ENCODE peak calls at places on chromosomes 13 and 19, in six cellular contexts. One of them, this sample, is unnamed.

GRCh38 chr13:111652676-111653075 is 332.2 kb downstream of the TEX29 start:
- DNase-seq in ovary: no peak
- DNase-seq in GM23338: no peak
- DNase-seq in effector memory CD4-positive, alpha-beta T cell: no peak
- DNase-seq in PC-9: no peak
- DNase-seq in fibroblast of lung: no peak
- DNase-seq in this sample: no peak

GRCh38 chr19:14731200-14731599 is 41.4 kb downstream of the ZNF333 start:
- DNase-seq in fibroblast of lung: no peak
- DNase-seq in ovary: no peak
- DNase-seq in effector memory CD4-positive, alpha-beta T cell: no peak
- DNase-seq in PC-9: peak; percentile 3
- DNase-seq in GM23338: peak; percentile 20
- DNase-seq in this sample: no peak

GRCh38 chr19:47339196-47339880 is 7.4 kb downstream of the C5AR2 start:
- DNase-seq in ovary: no peak
- DNase-seq in effector memory CD4-positive, alpha-beta T cell: no peak
- DNase-seq in GM23338: no peak
- DNase-seq in fibroblast of lung: no peak
- DNase-seq in PC-9: no peak
- DNase-seq in this sample: no peak

GRCh38 chr19:35555301-35556005 is 8.0 kb downstream of the ATP4A start:
- DNase-seq in GM23338: peak; percentile 84
- DNase-seq in fibroblast of lung: peak; percentile 24
- DNase-seq in effector memory CD4-positive, alpha-beta T cell: no peak
- DNase-seq in PC-9: peak; percentile 48
- DNase-seq in ovary: no peak
- DNase-seq in this sample: no peak

GRCh38 chr19:35775298-35776101 is at the start of gene ARHGAP33:
- DNase-seq in fibroblast of lung: peak; percentile 93
- DNase-seq in GM23338: peak; percentile 100
- DNase-seq in effector memory CD4-positive, alpha-beta T cell: peak; percentile 97
- DNase-seq in PC-9: peak; percentile 98
- DNase-seq in ovary: peak; percentile 100
- DNase-seq in this sample: peak; percentile 98

GRCh38 chr13:47903836-47904235 is 97.2 kb downstream of the SUCLA2 start:
- DNase-seq in GM23338: no peak
- DNase-seq in fibroblast of lung: peak; percentile 84
- DNase-seq in ovary: no peak
- DNase-seq in effector memory CD4-positive, alpha-beta T cell: no peak
- DNase-seq in PC-9: no peak
- DNase-seq in this sample: no peak

GRCh38 chr13:111385182-111385857 is 64.9 kb downstream of the TEX29 start:
- DNase-seq in ovary: no peak
- DNase-seq in PC-9: no peak
- DNase-seq in effector memory CD4-positive, alpha-beta T cell: no peak
- DNase-seq in GM23338: no peak
- DNase-seq in fibroblast of lung: no peak
- DNase-seq in this sample: no peak

GRCh38 chr13:42116225-42116624 is 67.8 kb downstream of the DGKH start:
- DNase-seq in effector memory CD4-positive, alpha-beta T cell: no peak
- DNase-seq in GM23338: no peak
- DNase-seq in fibroblast of lung: no peak
- DNase-seq in PC-9: no peak
- DNase-seq in ovary: no peak
- DNase-seq in this sample: no peak

GRCh38 chr19:38013913-38014575 is 107.0 kb downstream of the SIPA1L3 start:
- DNase-seq in fibroblast of lung: no peak
- DNase-seq in ovary: no peak
- DNase-seq in GM23338: no peak
- DNase-seq in effector memory CD4-positive, alpha-beta T cell: no peak
- DNase-seq in PC-9: no peak
- DNase-seq in this sample: no peak

DNA sequence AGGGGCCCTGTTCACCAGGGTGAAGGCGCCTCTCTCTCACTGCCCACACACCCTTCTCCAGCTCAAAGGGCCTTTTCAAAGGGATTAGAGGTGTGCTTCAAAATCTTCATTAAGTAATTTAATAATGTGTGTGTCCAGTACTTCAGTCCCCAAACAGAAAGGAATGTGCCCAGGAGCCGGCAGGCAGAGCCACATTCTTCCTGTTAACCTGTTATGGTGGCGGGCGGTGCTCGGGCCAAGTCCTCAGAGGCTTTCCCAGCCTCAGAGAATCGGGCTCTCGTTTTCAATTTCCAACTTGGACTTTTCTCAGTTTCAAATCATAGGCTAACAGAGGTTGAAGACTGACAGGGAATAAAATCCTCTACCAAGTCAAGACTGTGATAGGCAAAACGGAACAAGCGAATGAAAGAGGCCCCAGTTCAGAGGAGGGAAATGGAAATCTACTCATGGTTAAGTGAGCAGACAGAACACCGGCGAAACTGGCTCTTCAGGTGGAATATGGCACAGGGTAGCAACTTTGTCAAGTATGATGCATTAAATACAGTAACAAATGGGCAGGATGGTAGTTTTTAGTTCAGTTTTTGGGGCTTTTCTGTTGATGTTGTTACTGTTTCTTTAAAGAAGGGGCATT is 68.6 kb downstream of the FOXO1 start:
- DNase-seq in effector memory CD4-positive, alpha-beta T cell: no peak
- DNase-seq in ovary: no peak
- DNase-seq in GM23338: peak; percentile 43
- DNase-seq in PC-9: peak; percentile 57
- DNase-seq in fibroblast of lung: no peak
- DNase-seq in this sample: no peak
- H3K4me3 ChIP-seq in effector memory CD4-positive, alpha-beta T cell: peak overlapping the region; percentile 5
- H3K4me3 ChIP-seq in ovary: no peak overlapping the region
- H3K4me3 ChIP-seq in GM23338: no peak overlapping the region
- H3K4me3 ChIP-seq in PC-9: no peak overlapping the region
- H3K4me3 ChIP-seq in fibroblast of lung: no peak overlapping the region
- H3K4me3 ChIP-seq in this sample: peak overlapping the region; percentile 42

DNA sequence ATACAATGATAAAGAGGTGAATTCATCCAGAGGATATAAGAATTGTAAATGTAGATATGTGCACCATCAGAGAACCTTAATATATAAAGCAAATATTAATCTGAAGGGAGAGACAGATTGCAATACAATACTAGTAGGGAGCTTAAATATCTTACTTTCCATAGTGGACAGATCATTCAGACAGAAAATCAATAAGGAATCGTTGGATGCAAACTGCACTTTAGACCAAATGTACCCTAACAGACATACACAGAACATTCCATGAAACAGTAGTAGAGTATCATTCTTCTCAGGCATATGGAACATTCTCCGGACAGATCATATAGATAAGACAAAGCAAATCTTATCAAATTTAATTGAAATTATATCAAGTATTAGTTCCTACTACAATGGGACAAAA is 35.0 kb upstream of the ZNF766 start:
- DNase-seq in fibroblast of lung: no peak
- DNase-seq in GM23338: no peak
- DNase-seq in ovary: no peak
- DNase-seq in effector memory CD4-positive, alpha-beta T cell: no peak
- DNase-seq in PC-9: no peak
- DNase-seq in this sample: no peak
- H3K4me3 ChIP-seq in fibroblast of lung: no peak overlapping the region
- H3K4me3 ChIP-seq in GM23338: no peak overlapping the region
- H3K4me3 ChIP-seq in ovary: no peak overlapping the region
- H3K4me3 ChIP-seq in effector memory CD4-positive, alpha-beta T cell: no peak overlapping the region
- H3K4me3 ChIP-seq in PC-9: no peak overlapping the region
- H3K4me3 ChIP-seq in this sample: no peak overlapping the region

DNA sequence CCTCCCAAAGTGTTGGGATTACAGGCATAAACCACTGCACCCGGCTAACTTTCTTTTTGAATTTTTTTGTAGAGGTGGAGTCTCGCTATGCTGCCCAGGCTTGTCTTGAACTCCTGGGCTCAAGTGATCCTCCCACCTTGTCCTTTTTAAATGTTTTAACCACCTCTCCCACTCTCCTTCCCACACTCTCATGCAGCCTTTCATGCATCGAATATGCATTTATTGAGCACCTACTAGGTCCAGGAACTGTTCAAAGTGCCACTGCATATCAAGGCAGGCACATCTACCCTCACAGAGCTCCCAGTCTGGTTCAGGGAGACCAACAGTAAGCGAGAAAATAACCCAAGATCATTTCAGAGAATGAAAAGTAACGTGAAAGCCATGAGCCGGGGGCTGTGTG is 1.2 kb downstream of the TICAM1 start:
- DNase-seq in PC-9: no peak
- DNase-seq in GM23338: no peak
- DNase-seq in effector memory CD4-positive, alpha-beta T cell: no peak
- DNase-seq in ovary: no peak
- DNase-seq in fibroblast of lung: no peak
- DNase-seq in this sample: no peak
- H3K4me3 ChIP-seq in PC-9: peak overlapping the region; percentile 81
- H3K4me3 ChIP-seq in GM23338: no peak overlapping the region
- H3K4me3 ChIP-seq in effector memory CD4-positive, alpha-beta T cell: peak overlapping the region; percentile 91
- H3K4me3 ChIP-seq in ovary: peak overlapping the region; percentile 85
- H3K4me3 ChIP-seq in fibroblast of lung: peak overlapping the region; percentile 94
- H3K4me3 ChIP-seq in this sample: peak overlapping the region; percentile 93

DNA sequence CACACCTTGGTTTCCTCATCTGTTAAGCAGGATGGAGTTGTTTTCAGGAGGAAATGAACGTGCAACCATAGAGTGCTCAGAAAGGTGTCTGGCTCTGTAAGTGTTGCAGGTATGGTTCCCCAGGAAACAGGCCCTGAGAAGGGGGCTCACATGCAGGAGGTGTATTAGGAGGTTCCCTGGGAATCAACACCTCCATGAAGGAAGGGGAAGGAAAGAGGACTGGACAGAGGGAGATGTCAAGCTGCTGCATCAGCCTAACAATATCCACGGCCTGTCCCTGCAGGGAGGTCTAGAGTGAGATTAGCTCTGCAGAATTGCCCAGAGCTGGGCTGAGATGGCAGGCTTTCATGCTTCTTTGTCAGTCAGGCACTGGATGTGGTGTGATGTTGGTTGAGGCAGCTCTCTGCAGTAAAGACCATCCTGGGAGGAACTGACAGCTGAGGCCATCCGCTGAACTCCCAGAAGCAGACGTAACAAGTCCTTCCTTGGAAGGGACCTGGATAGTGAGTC is 373.3 kb downstream of the ZNF536 start:
- DNase-seq in GM23338: no peak
- DNase-seq in effector memory CD4-positive, alpha-beta T cell: no peak
- DNase-seq in PC-9: no peak
- DNase-seq in fibroblast of lung: no peak
- DNase-seq in ovary: no peak
- DNase-seq in this sample: no peak
- H3K4me3 ChIP-seq in GM23338: no peak overlapping the region
- H3K4me3 ChIP-seq in effector memory CD4-positive, alpha-beta T cell: no peak overlapping the region
- H3K4me3 ChIP-seq in PC-9: no peak overlapping the region
- H3K4me3 ChIP-seq in fibroblast of lung: no peak overlapping the region
- H3K4me3 ChIP-seq in ovary: no peak overlapping the region
- H3K4me3 ChIP-seq in this sample: no peak overlapping the region

DNA sequence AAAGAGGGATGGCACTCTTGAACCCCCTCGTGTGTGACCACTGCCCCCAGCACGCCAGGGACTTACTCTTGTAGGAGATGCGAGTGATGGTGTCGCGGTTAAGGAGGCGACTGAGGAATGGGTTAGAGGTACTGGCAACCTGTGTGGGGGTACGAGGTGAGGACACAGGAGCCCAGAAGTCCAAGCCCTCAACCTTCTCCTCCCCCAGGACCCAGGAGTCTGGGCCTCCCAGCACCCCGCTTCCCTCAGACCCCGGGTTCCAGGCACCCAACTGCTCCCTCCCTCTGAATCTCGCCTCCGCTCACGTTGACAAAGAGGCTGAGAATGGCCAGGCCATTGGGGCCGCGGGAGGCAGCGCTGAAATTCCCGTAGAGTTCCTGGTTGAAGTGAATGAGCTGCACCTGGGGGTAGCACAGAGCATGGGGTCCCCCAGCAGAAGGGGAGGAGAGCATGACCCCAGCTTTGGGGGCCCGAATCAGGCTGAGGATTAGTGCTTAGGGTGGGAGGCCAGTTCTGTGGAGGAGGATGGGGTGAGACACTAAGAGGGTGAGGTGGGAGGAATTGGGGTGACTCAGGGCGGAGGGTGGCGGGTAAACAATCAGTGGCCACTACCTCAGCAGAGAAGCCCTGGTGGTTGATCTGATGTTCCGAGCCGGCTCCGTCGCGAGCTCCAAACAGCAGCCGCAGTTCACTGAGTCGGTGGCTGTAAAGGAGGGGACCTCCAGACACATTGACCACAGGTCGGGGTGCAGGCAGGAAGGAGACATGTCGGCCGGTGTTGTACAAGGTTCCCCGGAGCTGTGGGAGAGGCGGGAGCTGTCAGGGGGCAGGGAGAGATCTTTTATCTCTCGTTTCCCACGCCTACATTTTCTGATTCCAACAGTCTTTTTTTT is 2.5 kb upstream of the DBP start:
- DNase-seq in ovary: peak; percentile 52
- DNase-seq in GM23338: peak; percentile 63
- DNase-seq in effector memory CD4-positive, alpha-beta T cell: no peak
- DNase-seq in fibroblast of lung: no peak
- DNase-seq in PC-9: no peak
- DNase-seq in this sample: no peak
- H3K4me3 ChIP-seq in ovary: no peak overlapping the region
- H3K4me3 ChIP-seq in GM23338: peak overlapping the region; percentile 75
- H3K4me3 ChIP-seq in effector memory CD4-positive, alpha-beta T cell: no peak overlapping the region
- H3K4me3 ChIP-seq in fibroblast of lung: no peak overlapping the region
- H3K4me3 ChIP-seq in PC-9: peak overlapping the region; percentile 39
- H3K4me3 ChIP-seq in this sample: no peak overlapping the region